ENCODE peak calls at places on chromosomes 1 and 21, in five cellular contexts. One of them, this sample, is unnamed.

GRCh38 chr1:29105822-29106221 is 17.9 kb downstream of the TMEM200B start:
- DNase-seq in PC-3: peak
- DNase-seq in tibial artery: no peak
- DNase-seq in dorsolateral prefrontal cortex: no peak
- DNase-seq in fibroblast of lung: no peak
- DNase-seq in this sample: no peak

GRCh38 chr1:227363825-227364224 is 45.5 kb upstream of the CDC42BPA start:
- DNase-seq in PC-3: no peak
- DNase-seq in tibial artery: no peak
- DNase-seq in dorsolateral prefrontal cortex: no peak
- DNase-seq in fibroblast of lung: no peak
- DNase-seq in this sample: no peak

GRCh38 chr1:161266096-161266679 is 7.6 kb downstream of the PCP4L1 start:
- DNase-seq in PC-3: peak
- DNase-seq in tibial artery: no peak
- DNase-seq in dorsolateral prefrontal cortex: no peak
- DNase-seq in fibroblast of lung: peak
- DNase-seq in this sample: no peak

GRCh38 chr1:112638109-112638426 is 18.4 kb downstream of the CAPZA1 start:
- DNase-seq in PC-3: peak
- DNase-seq in tibial artery: no peak
- DNase-seq in dorsolateral prefrontal cortex: no peak
- DNase-seq in fibroblast of lung: no peak
- DNase-seq in this sample: no peak

GRCh38 chr1:38020361-38020760 is 7.8 kb downstream of the UTP11 start:
- DNase-seq in PC-3: no peak
- DNase-seq in tibial artery: no peak
- DNase-seq in dorsolateral prefrontal cortex: no peak
- DNase-seq in fibroblast of lung: no peak
- DNase-seq in this sample: no peak

GRCh38 chr1:200564319-200564718 is 56.2 kb downstream of the KIF14 start:
- DNase-seq in PC-3: no peak
- DNase-seq in tibial artery: no peak
- DNase-seq in dorsolateral prefrontal cortex: no peak
- DNase-seq in fibroblast of lung: no peak
- DNase-seq in this sample: no peak

GRCh38 chr1:200075522-200075921 is 48.0 kb downstream of the NR5A2 start:
- DNase-seq in PC-3: no peak
- DNase-seq in tibial artery: no peak
- DNase-seq in dorsolateral prefrontal cortex: no peak
- DNase-seq in fibroblast of lung: no peak
- DNase-seq in this sample: no peak

GRCh38 chr1:90716552-90717355 is at the start of gene BARHL2:
- DNase-seq in PC-3: no peak
- DNase-seq in tibial artery: no peak
- DNase-seq in dorsolateral prefrontal cortex: no peak
- DNase-seq in fibroblast of lung: no peak
- DNase-seq in this sample: no peak

GRCh38 chr1:210332233-210332632 is 3.5 kb downstream of the HHAT start:
- DNase-seq in PC-3: peak
- DNase-seq in tibial artery: no peak
- DNase-seq in dorsolateral prefrontal cortex: no peak
- DNase-seq in fibroblast of lung: no peak
- DNase-seq in this sample: no peak

GRCh38 chr1:5410652-5411051 is 581.6 kb downstream of the NPHP4 start:
- DNase-seq in PC-3: no peak
- DNase-seq in tibial artery: no peak
- DNase-seq in dorsolateral prefrontal cortex: no peak
- DNase-seq in fibroblast of lung: no peak
- DNase-seq in this sample: no peak

GRCh38 chr1:210598135-210598652 is 269.5 kb downstream of the HHAT start:
- DNase-seq in PC-3: peak
- DNase-seq in tibial artery: peak
- DNase-seq in dorsolateral prefrontal cortex: no peak
- DNase-seq in fibroblast of lung: peak
- DNase-seq in this sample: no peak

GRCh38 chr1:38126970-38127369 is 80.4 kb upstream of the POU3F1 start:
- DNase-seq in PC-3: no peak
- DNase-seq in tibial artery: no peak
- DNase-seq in dorsolateral prefrontal cortex: no peak
- DNase-seq in fibroblast of lung: no peak
- DNase-seq in this sample: no peak

GRCh38 chr1:57411262-57411661 is 12.6 kb downstream of the DAB1 start:
- DNase-seq in PC-3: peak
- DNase-seq in tibial artery: no peak
- DNase-seq in dorsolateral prefrontal cortex: no peak
- DNase-seq in fibroblast of lung: peak
- DNase-seq in this sample: no peak

GRCh38 chr1:151156515-151156819 is at the start of gene TNFAIP8L2:
- DNase-seq in PC-3: no peak
- DNase-seq in tibial artery: peak
- DNase-seq in dorsolateral prefrontal cortex: no peak
- DNase-seq in fibroblast of lung: no peak
- DNase-seq in this sample: peak

GRCh38 chr1:241770115-241770514 is 77.9 kb upstream of the EXO1 start:
- DNase-seq in PC-3: no peak
- DNase-seq in tibial artery: no peak
- DNase-seq in dorsolateral prefrontal cortex: no peak
- DNase-seq in fibroblast of lung: no peak
- DNase-seq in this sample: no peak

GRCh38 chr1:170149241-170149640 is 3.5 kb downstream of the NTMT2 start:
- DNase-seq in PC-3: no peak
- DNase-seq in tibial artery: no peak
- DNase-seq in dorsolateral prefrontal cortex: no peak
- DNase-seq in fibroblast of lung: no peak
- DNase-seq in this sample: no peak

GRCh38 chr1:29123871-29124365 is at the start of gene TMEM200B:
- DNase-seq in PC-3: no peak
- DNase-seq in tibial artery: no peak
- DNase-seq in dorsolateral prefrontal cortex: no peak
- DNase-seq in fibroblast of lung: no peak
- DNase-seq in this sample: no peak

GRCh38 chr1:200510228-200510623 is 100.4 kb upstream of the ZNF281 start:
- DNase-seq in PC-3: peak
- DNase-seq in tibial artery: peak
- DNase-seq in dorsolateral prefrontal cortex: peak
- DNase-seq in fibroblast of lung: peak
- DNase-seq in this sample: peak

GRCh38 chr1:101713760-101714159 is 283.0 kb downstream of the OLFM3 start:
- DNase-seq in PC-3: no peak
- DNase-seq in tibial artery: no peak
- DNase-seq in dorsolateral prefrontal cortex: no peak
- DNase-seq in fibroblast of lung: no peak
- DNase-seq in this sample: no peak

GRCh38 chr21:32728455-32729237 is 833 bp upstream of the SYNJ1 start:
- DNase-seq in PC-3: no peak
- DNase-seq in tibial artery: no peak
- DNase-seq in dorsolateral prefrontal cortex: no peak
- DNase-seq in fibroblast of lung: no peak
- DNase-seq in this sample: peak

GRCh38 chr21:45892156-45892919 is 89.2 kb upstream of the COL6A1 start:
- DNase-seq in PC-3: no peak
- DNase-seq in tibial artery: no peak
- DNase-seq in dorsolateral prefrontal cortex: no peak
- DNase-seq in fibroblast of lung: no peak
- DNase-seq in this sample: no peak

GRCh38 chr1:172185206-172185605 is 235.3 kb upstream of the C1orf105 start:
- DNase-seq in PC-3: no peak
- DNase-seq in tibial artery: no peak
- DNase-seq in dorsolateral prefrontal cortex: no peak
- DNase-seq in fibroblast of lung: peak
- DNase-seq in this sample: no peak

GRCh38 chr1:225962440-225962975 is 21.5 kb upstream of the LEFTY2 start:
- DNase-seq in PC-3: no peak
- DNase-seq in tibial artery: no peak
- DNase-seq in dorsolateral prefrontal cortex: no peak
- DNase-seq in fibroblast of lung: no peak
- DNase-seq in this sample: no peak

GRCh38 chr1:151980287-151981177 is 13.1 kb downstream of the S100A10 start:
- DNase-seq in PC-3: peak
- DNase-seq in tibial artery: peak
- DNase-seq in dorsolateral prefrontal cortex: no peak
- DNase-seq in fibroblast of lung: peak
- DNase-seq in this sample: peak

GRCh38 chr1:29671957-29672356 is 435.6 kb downstream of the PTPRU start:
- DNase-seq in PC-3: no peak
- DNase-seq in tibial artery: no peak
- DNase-seq in dorsolateral prefrontal cortex: no peak
- DNase-seq in fibroblast of lung: no peak
- DNase-seq in this sample: peak

GRCh38 chr1:3380465-3380864 is 74.0 kb upstream of the ARHGEF16 start:
- DNase-seq in PC-3: no peak
- DNase-seq in tibial artery: no peak
- DNase-seq in dorsolateral prefrontal cortex: no peak
- DNase-seq in fibroblast of lung: no peak
- DNase-seq in this sample: no peak

GRCh38 chr1:87632232-87632631 is 303.6 kb downstream of the LMO4 start:
- DNase-seq in PC-3: peak
- DNase-seq in tibial artery: no peak
- DNase-seq in dorsolateral prefrontal cortex: no peak
- DNase-seq in fibroblast of lung: no peak
- DNase-seq in this sample: no peak

GRCh38 chr1:87629673-87630072 is 301.0 kb downstream of the LMO4 start:
- DNase-seq in PC-3: no peak
- DNase-seq in tibial artery: no peak
- DNase-seq in dorsolateral prefrontal cortex: no peak
- DNase-seq in fibroblast of lung: no peak
- DNase-seq in this sample: no peak
- H3K4me3 ChIP-seq in PC-3: no peak
- H3K4me3 ChIP-seq in tibial artery: no peak
- H3K4me3 ChIP-seq in dorsolateral prefrontal cortex: no peak
- H3K4me3 ChIP-seq in fibroblast of lung: no peak
- H3K4me3 ChIP-seq in this sample: no peak

GRCh38 chr1:8708259-8708658 is 109.2 kb downstream of the RERE start:
- DNase-seq in PC-3: no peak
- DNase-seq in tibial artery: no peak
- DNase-seq in dorsolateral prefrontal cortex: no peak
- DNase-seq in fibroblast of lung: no peak
- DNase-seq in this sample: no peak

GRCh38 chr1:8712413-8713229 is 104.8 kb downstream of the RERE start:
- DNase-seq in PC-3: peak
- DNase-seq in tibial artery: no peak
- DNase-seq in dorsolateral prefrontal cortex: no peak
- DNase-seq in fibroblast of lung: peak
- DNase-seq in this sample: no peak

GRCh38 chr1:8716238-8716637 is 101.2 kb downstream of the RERE start:
- DNase-seq in PC-3: no peak
- DNase-seq in tibial artery: no peak
- DNase-seq in dorsolateral prefrontal cortex: no peak
- DNase-seq in fibroblast of lung: no peak
- DNase-seq in this sample: no peak

GRCh38 chr1:8711161-8711560 is 106.3 kb downstream of the RERE start:
- DNase-seq in PC-3: no peak
- DNase-seq in tibial artery: no peak
- DNase-seq in dorsolateral prefrontal cortex: no peak
- DNase-seq in fibroblast of lung: peak
- DNase-seq in this sample: no peak

GRCh38 chr1:8711873-8712412 is 105.5 kb downstream of the RERE start:
- DNase-seq in PC-3: no peak
- DNase-seq in tibial artery: no peak
- DNase-seq in dorsolateral prefrontal cortex: no peak
- DNase-seq in fibroblast of lung: no peak
- DNase-seq in this sample: no peak
- H3K4me3 ChIP-seq in PC-3: peak
- H3K4me3 ChIP-seq in tibial artery: peak
- H3K4me3 ChIP-seq in dorsolateral prefrontal cortex: no peak
- H3K4me3 ChIP-seq in fibroblast of lung: no peak
- H3K4me3 ChIP-seq in this sample: no peak

GRCh38 chr1:23527366-23527765 is 3.7 kb downstream of the E2F2 start:
- DNase-seq in PC-3: no peak
- DNase-seq in tibial artery: no peak
- DNase-seq in dorsolateral prefrontal cortex: no peak
- DNase-seq in fibroblast of lung: no peak
- DNase-seq in this sample: no peak

GRCh38 chr1:23530089-23530749 is 814 bp downstream of the E2F2 start:
- DNase-seq in PC-3: no peak
- DNase-seq in tibial artery: no peak
- DNase-seq in dorsolateral prefrontal cortex: no peak
- DNase-seq in fibroblast of lung: no peak
- DNase-seq in this sample: no peak

GRCh38 chr1:23528245-23528978 is 2.6 kb downstream of the E2F2 start:
- DNase-seq in PC-3: peak
- DNase-seq in tibial artery: peak
- DNase-seq in dorsolateral prefrontal cortex: no peak
- DNase-seq in fibroblast of lung: peak
- DNase-seq in this sample: peak

GRCh38 chr1:23530750-23531651 is at the start of gene E2F2:
- DNase-seq in PC-3: peak
- DNase-seq in tibial artery: peak
- DNase-seq in dorsolateral prefrontal cortex: peak
- DNase-seq in fibroblast of lung: peak
- DNase-seq in this sample: peak

GRCh38 chr1:23529146-23530088 is 1.6 kb downstream of the E2F2 start:
- DNase-seq in PC-3: peak
- DNase-seq in tibial artery: no peak
- DNase-seq in dorsolateral prefrontal cortex: no peak
- DNase-seq in fibroblast of lung: no peak
- DNase-seq in this sample: no peak
- H3K4me3 ChIP-seq in PC-3: peak
- H3K4me3 ChIP-seq in tibial artery: no peak
- H3K4me3 ChIP-seq in dorsolateral prefrontal cortex: no peak
- H3K4me3 ChIP-seq in fibroblast of lung: peak
- H3K4me3 ChIP-seq in this sample: no peak

GRCh38 chr1:215631489-215631888 is 64.4 kb downstream of the KCTD3 start:
- DNase-seq in PC-3: peak
- DNase-seq in tibial artery: no peak
- DNase-seq in dorsolateral prefrontal cortex: no peak
- DNase-seq in fibroblast of lung: peak
- DNase-seq in this sample: no peak

GRCh38 chr1:215640429-215641148 is 73.5 kb downstream of the KCTD3 start:
- DNase-seq in PC-3: no peak
- DNase-seq in tibial artery: no peak
- DNase-seq in dorsolateral prefrontal cortex: no peak
- DNase-seq in fibroblast of lung: no peak
- DNase-seq in this sample: no peak

GRCh38 chr1:215637041-215637573 is 70.0 kb downstream of the KCTD3 start:
- DNase-seq in PC-3: no peak
- DNase-seq in tibial artery: peak
- DNase-seq in dorsolateral prefrontal cortex: no peak
- DNase-seq in fibroblast of lung: peak
- DNase-seq in this sample: peak

GRCh38 chr1:215635827-215636226 is 68.7 kb downstream of the KCTD3 start:
- DNase-seq in PC-3: no peak
- DNase-seq in tibial artery: no peak
- DNase-seq in dorsolateral prefrontal cortex: no peak
- DNase-seq in fibroblast of lung: no peak
- DNase-seq in this sample: no peak

GRCh38 chr1:215636258-215636965 is 69.3 kb downstream of the KCTD3 start:
- DNase-seq in PC-3: no peak
- DNase-seq in tibial artery: peak
- DNase-seq in dorsolateral prefrontal cortex: no peak
- DNase-seq in fibroblast of lung: peak
- DNase-seq in this sample: peak
- H3K4me3 ChIP-seq in PC-3: no peak
- H3K4me3 ChIP-seq in tibial artery: peak
- H3K4me3 ChIP-seq in dorsolateral prefrontal cortex: no peak
- H3K4me3 ChIP-seq in fibroblast of lung: peak
- H3K4me3 ChIP-seq in this sample: no peak